ENCODE peak calls at places on chromosomes 5 and 9, in five cellular contexts. One of them, this sample, is unnamed.

GRCh38 chr9:37611961-37612360 is 19.6 kb upstream of the TOMM5 start:
- DNase-seq in cardiac muscle cell: no peak
- DNase-seq in heart left ventricle: no peak
- DNase-seq in HFF-Myc: no peak
- DNase-seq in testis: no peak
- DNase-seq in this sample: no peak

GRCh38 chr5:123755587-123756324 is 243.8 kb downstream of the CSNK1G3 start:
- DNase-seq in heart left ventricle: no peak
- DNase-seq in HFF-Myc: peak
- DNase-seq in cardiac muscle cell: peak
- DNase-seq in testis: no peak
- DNase-seq in this sample: no peak

GRCh38 chr5:92922231-92922967 is 658.6 kb downstream of the NR2F1-AS1 start:
- DNase-seq in HFF-Myc: no peak
- DNase-seq in testis: no peak
- DNase-seq in heart left ventricle: no peak
- DNase-seq in cardiac muscle cell: no peak
- DNase-seq in this sample: no peak

GRCh38 chr5:120388016-120388781 is 75.9 kb upstream of the PRR16 start:
- DNase-seq in HFF-Myc: peak
- DNase-seq in heart left ventricle: no peak
- DNase-seq in testis: no peak
- DNase-seq in cardiac muscle cell: peak
- DNase-seq in this sample: no peak

GRCh38 chr5:138709216-138709615 is 44.0 kb upstream of the CTNNA1 start:
- DNase-seq in HFF-Myc: no peak
- DNase-seq in testis: no peak
- DNase-seq in heart left ventricle: no peak
- DNase-seq in cardiac muscle cell: no peak
- DNase-seq in this sample: no peak

GRCh38 chr9:108694191-108694590 is 161.6 kb downstream of the ACTL7B start:
- DNase-seq in HFF-Myc: no peak
- DNase-seq in testis: no peak
- DNase-seq in cardiac muscle cell: no peak
- DNase-seq in heart left ventricle: no peak
- DNase-seq in this sample: no peak

GRCh38 chr5:76862986-76863385 is 13.2 kb downstream of the S100Z start:
- DNase-seq in testis: no peak
- DNase-seq in cardiac muscle cell: no peak
- DNase-seq in heart left ventricle: no peak
- DNase-seq in HFF-Myc: no peak
- DNase-seq in this sample: no peak

GRCh38 chr5:62506659-62507460 is 71.8 kb upstream of the LRRC70 start:
- DNase-seq in testis: no peak
- DNase-seq in heart left ventricle: no peak
- DNase-seq in HFF-Myc: no peak
- DNase-seq in cardiac muscle cell: no peak
- DNase-seq in this sample: no peak

GRCh38 chr9:73039253-73039915 is 86.5 kb upstream of the ALDH1A1 start:
- DNase-seq in cardiac muscle cell: peak
- DNase-seq in testis: peak
- DNase-seq in heart left ventricle: no peak
- DNase-seq in HFF-Myc: no peak
- DNase-seq in this sample: no peak

GRCh38 chr9:97594414-97594921 is 38.7 kb downstream of the TSTD2 start:
- DNase-seq in testis: no peak
- DNase-seq in cardiac muscle cell: no peak
- DNase-seq in heart left ventricle: peak
- DNase-seq in HFF-Myc: no peak
- DNase-seq in this sample: no peak

GRCh38 chr9:35226685-35227084 is 64.9 kb downstream of the UNC13B start:
- DNase-seq in heart left ventricle: no peak
- DNase-seq in HFF-Myc: no peak
- DNase-seq in cardiac muscle cell: no peak
- DNase-seq in testis: no peak
- DNase-seq in this sample: no peak

GRCh38 chr5:142298789-142299188 is 26.0 kb downstream of the SPRY4 start:
- DNase-seq in cardiac muscle cell: no peak
- DNase-seq in testis: no peak
- DNase-seq in heart left ventricle: no peak
- DNase-seq in HFF-Myc: no peak
- DNase-seq in this sample: no peak

GRCh38 chr5:33933723-33934544 is 2.3 kb upstream of the RXFP3 start:
- DNase-seq in HFF-Myc: no peak
- DNase-seq in heart left ventricle: no peak
- DNase-seq in testis: no peak
- DNase-seq in cardiac muscle cell: no peak
- DNase-seq in this sample: no peak

GRCh38 chr9:134785325-134786108 is 95.1 kb upstream of the FCN2 start:
- DNase-seq in cardiac muscle cell: peak
- DNase-seq in testis: no peak
- DNase-seq in heart left ventricle: no peak
- DNase-seq in HFF-Myc: no peak
- DNase-seq in this sample: no peak

GRCh38 chr5:121296357-121296756 is 555.3 kb upstream of the FTMT start:
- DNase-seq in testis: no peak
- DNase-seq in cardiac muscle cell: no peak
- DNase-seq in heart left ventricle: no peak
- DNase-seq in HFF-Myc: no peak
- DNase-seq in this sample: no peak

DNA sequence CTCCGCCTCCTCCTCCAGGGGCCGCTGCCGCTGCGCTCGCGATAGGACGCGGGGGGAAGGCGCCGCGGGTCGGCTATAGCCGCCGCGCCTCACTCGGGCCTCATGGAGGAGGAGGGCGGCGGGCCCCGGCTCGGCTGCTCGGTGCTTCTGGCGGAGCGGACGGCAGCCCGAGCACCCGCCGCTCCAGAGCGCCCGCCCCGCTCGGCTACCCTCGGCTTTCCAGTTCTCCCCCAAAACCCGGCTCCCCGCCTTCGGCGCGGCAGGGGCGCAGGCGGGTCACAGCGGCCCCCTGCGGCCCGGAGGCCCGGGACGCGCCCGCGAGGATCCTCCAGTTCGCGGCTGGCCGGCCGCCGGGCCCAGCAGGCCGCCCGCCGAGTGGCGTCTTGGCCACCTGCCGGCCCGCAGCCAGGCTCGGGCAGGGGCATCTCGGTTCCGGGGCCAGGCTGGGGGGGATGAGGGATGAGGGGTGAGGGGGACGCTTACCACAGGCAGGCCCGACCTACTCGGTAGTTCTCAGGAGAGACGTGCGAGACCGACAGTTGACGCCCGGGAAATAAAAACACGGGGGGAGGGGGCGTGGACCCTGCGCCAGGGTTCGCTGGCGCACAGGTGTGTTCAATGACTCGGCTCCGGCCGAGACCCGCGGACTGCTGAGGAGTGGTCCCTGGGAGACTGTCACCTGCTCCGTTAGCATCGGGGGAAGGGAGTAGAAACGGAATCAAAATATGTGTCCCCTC is at the start of gene PAIP1:
- DNase-seq in heart left ventricle: peak
- DNase-seq in HFF-Myc: peak
- DNase-seq in testis: peak
- DNase-seq in cardiac muscle cell: peak
- DNase-seq in this sample: peak
- TF ChIP-seq CTCF in heart left ventricle: peak
- TF ChIP-seq CTCF in HFF-Myc: peak
- TF ChIP-seq CTCF in testis: peak
- TF ChIP-seq CTCF in cardiac muscle cell: peak
- TF ChIP-seq CTCF in this sample: peak

GRCh38 chr5:75496026-75496425 is 15.4 kb downstream of the CERT1 start:
- DNase-seq in heart left ventricle: no peak
- DNase-seq in testis: no peak
- DNase-seq in cardiac muscle cell: peak
- DNase-seq in HFF-Myc: no peak
- DNase-seq in this sample: no peak

GRCh38 chr5:75498208-75498777 is 13.1 kb downstream of the CERT1 start:
- DNase-seq in cardiac muscle cell: no peak
- DNase-seq in testis: no peak
- DNase-seq in HFF-Myc: no peak
- DNase-seq in heart left ventricle: no peak
- DNase-seq in this sample: no peak
- TF ChIP-seq CTCF in cardiac muscle cell: no peak
- TF ChIP-seq CTCF in testis: no peak
- TF ChIP-seq CTCF in HFF-Myc: no peak
- TF ChIP-seq CTCF in heart left ventricle: no peak
- TF ChIP-seq CTCF in this sample: no peak

GRCh38 chr5:126028336-126028735 is 394.9 kb upstream of the GRAMD2B start:
- DNase-seq in testis: no peak
- DNase-seq in cardiac muscle cell: peak
- DNase-seq in HFF-Myc: no peak
- DNase-seq in heart left ventricle: no peak
- DNase-seq in this sample: no peak

GRCh38 chr5:126020770-126021169 is 402.4 kb upstream of the GRAMD2B start:
- DNase-seq in heart left ventricle: no peak
- DNase-seq in HFF-Myc: no peak
- DNase-seq in cardiac muscle cell: no peak
- DNase-seq in testis: no peak
- DNase-seq in this sample: no peak

GRCh38 chr5:126027652-126028051 is 395.6 kb upstream of the GRAMD2B start:
- DNase-seq in testis: no peak
- DNase-seq in heart left ventricle: no peak
- DNase-seq in cardiac muscle cell: no peak
- DNase-seq in HFF-Myc: no peak
- DNase-seq in this sample: no peak

GRCh38 chr5:126027149-126027548 is 396.1 kb upstream of the GRAMD2B start:
- DNase-seq in cardiac muscle cell: no peak
- DNase-seq in heart left ventricle: peak
- DNase-seq in testis: no peak
- DNase-seq in HFF-Myc: no peak
- DNase-seq in this sample: no peak

DNA sequence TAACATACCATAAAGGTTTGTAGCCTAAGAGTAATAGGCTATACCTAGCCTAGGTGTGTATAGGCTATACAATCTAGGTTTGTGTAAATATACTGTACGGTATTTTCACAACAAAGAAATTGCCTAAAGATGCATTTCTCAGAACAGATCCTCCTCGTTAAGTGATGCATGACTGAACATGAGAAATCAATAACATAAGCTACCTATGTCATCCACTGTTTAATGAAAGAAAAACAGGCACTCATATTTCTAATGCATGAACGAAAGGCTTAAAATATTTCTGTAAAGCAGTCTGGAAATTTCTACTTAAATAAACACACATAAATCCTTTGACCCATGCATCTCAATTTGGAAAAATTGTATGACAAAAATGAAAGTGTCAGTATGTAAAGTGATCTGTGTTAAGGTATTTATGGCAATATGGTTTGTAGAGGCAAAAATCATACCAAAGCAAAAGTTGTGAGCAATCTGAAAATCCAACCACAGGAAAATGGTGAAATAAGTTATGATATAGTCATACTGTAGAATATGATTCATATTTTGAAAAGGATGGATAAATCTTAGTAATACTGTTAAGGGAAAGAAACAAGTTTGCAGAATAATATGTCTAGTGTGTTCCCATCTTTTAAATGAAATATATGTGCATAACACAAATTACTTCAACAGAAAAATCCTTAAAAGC is 399.2 kb upstream of the GRAMD2B start:
- DNase-seq in HFF-Myc: no peak
- DNase-seq in testis: no peak
- DNase-seq in heart left ventricle: no peak
- DNase-seq in cardiac muscle cell: no peak
- DNase-seq in this sample: no peak
- TF ChIP-seq CTCF in HFF-Myc: no peak
- TF ChIP-seq CTCF in testis: no peak
- TF ChIP-seq CTCF in heart left ventricle: no peak
- TF ChIP-seq CTCF in cardiac muscle cell: no peak
- TF ChIP-seq CTCF in this sample: no peak

DNA sequence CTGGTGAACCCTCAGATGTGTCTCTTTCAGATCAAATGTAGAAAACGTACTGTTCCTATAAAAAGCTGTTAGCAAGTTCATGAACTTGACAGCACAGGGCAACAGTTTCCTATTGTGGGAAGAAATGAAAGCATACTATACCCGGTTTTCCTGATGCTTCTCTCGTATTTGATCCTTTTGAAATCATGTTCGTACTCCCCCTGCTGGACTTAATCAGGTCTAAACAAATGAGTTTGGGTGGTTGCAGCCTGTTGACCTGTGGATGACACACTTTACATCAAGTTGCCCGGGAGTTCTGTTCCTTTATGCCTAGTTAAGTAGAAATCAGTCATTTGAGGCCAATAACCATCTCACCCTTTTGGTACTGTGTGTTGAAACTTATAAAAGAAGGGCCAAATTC is 1992.3 kb downstream of the MAT2B start:
- DNase-seq in cardiac muscle cell: peak
- DNase-seq in HFF-Myc: no peak
- DNase-seq in testis: no peak
- DNase-seq in heart left ventricle: no peak
- DNase-seq in this sample: no peak
- TF ChIP-seq CTCF in cardiac muscle cell: peak
- TF ChIP-seq CTCF in HFF-Myc: no peak
- TF ChIP-seq CTCF in testis: peak
- TF ChIP-seq CTCF in heart left ventricle: peak
- TF ChIP-seq CTCF in this sample: peak

GRCh38 chr5:51380603-51381207 is 2.5 kb upstream of the ISL1 start:
- DNase-seq in cardiac muscle cell: peak
- DNase-seq in HFF-Myc: no peak
- DNase-seq in testis: peak
- DNase-seq in heart left ventricle: no peak
- DNase-seq in this sample: no peak
- TF ChIP-seq CTCF in cardiac muscle cell: peak
- TF ChIP-seq CTCF in HFF-Myc: peak
- TF ChIP-seq CTCF in testis: peak
- TF ChIP-seq CTCF in heart left ventricle: peak
- TF ChIP-seq CTCF in this sample: peak

DNA sequence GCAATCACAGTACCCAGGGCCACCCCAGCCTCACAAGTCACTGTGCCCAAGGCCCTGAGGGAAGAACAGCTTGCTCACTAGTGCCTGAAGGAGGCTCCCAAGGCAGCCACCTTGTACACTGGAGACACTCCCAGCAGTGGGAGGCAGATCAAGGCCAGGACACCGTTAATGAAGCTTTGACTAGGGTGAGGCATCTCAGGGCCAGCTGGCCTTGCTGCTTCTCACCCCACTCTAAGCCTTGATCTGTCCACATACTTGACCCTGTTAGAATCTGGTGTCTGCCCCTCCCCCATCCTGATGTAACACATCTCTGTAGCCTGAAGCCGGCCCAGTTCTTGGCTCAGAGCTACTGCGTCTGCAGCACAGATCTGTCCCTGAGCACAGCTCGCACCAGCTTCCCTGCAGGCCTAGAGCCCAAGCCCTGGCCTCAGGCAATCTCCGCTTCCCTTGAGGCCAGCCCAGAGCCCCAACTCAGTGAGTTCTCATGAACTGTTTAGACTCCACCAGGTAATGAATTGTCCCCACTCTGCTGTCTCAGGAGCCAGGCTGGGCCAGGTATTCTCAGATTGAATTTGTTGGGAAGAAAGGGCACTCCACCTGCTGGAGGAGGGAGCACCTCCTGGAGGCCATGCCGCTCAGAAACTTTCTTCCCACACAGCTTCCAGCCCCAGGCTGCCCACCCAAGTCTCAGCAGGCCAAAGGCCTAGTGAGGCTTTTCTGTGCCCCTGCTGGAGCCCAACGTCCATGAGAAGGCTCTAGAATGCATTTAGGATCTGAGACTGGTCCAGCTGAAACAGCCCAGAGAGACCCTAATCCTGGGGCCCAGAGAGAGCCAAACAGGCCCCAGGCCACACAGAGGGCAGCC is 13.4 kb upstream of the JADE2 start:
- DNase-seq in testis: peak
- DNase-seq in HFF-Myc: no peak
- DNase-seq in cardiac muscle cell: peak
- DNase-seq in heart left ventricle: peak
- DNase-seq in this sample: peak
- TF ChIP-seq CTCF in testis: peak
- TF ChIP-seq CTCF in HFF-Myc: no peak
- TF ChIP-seq CTCF in cardiac muscle cell: peak
- TF ChIP-seq CTCF in heart left ventricle: peak
- TF ChIP-seq CTCF in this sample: peak